ENCODE peak calls at places on chromosomes 13 and 19, in ten cellular contexts. One of them, this sample, is unnamed.

GRCh38 chr13:98941118-98941517 is 36.7 kb downstream of the DOCK9 start:
- DNase-seq in Panc1: no peak
- DNase-seq in GM23338: no peak
- DNase-seq in body of pancreas: no peak
- DNase-seq in colonic mucosa: no peak
- DNase-seq in breast epithelium: no peak
- DNase-seq in tibial nerve: no peak
- DNase-seq in CD8-positive, alpha-beta T cell: no peak
- DNase-seq in ovary: no peak
- DNase-seq in tibial artery: no peak
- DNase-seq in this sample: no peak

GRCh38 chr19:48867119-48867921 is 1.1 kb downstream of the PLEKHA4 start:
- DNase-seq in Panc1: no peak
- DNase-seq in GM23338: no peak
- DNase-seq in body of pancreas: no peak
- DNase-seq in colonic mucosa: no peak
- DNase-seq in breast epithelium: no peak
- DNase-seq in tibial nerve: no peak
- DNase-seq in CD8-positive, alpha-beta T cell: no peak
- DNase-seq in ovary: no peak
- DNase-seq in tibial artery: no peak
- DNase-seq in this sample: no peak

GRCh38 chr13:25489238-25489637 is 117.5 kb downstream of the ATP8A2 start:
- DNase-seq in Panc1: no peak
- DNase-seq in GM23338: peak
- DNase-seq in body of pancreas: no peak
- DNase-seq in colonic mucosa: no peak
- DNase-seq in breast epithelium: no peak
- DNase-seq in tibial nerve: no peak
- DNase-seq in CD8-positive, alpha-beta T cell: no peak
- DNase-seq in ovary: no peak
- DNase-seq in tibial artery: no peak
- DNase-seq in this sample: no peak

GRCh38 chr19:35596366-35596999 is 10.5 kb downstream of the PMIS2 start:
- DNase-seq in Panc1: no peak
- DNase-seq in GM23338: peak
- DNase-seq in body of pancreas: no peak
- DNase-seq in colonic mucosa: no peak
- DNase-seq in breast epithelium: no peak
- DNase-seq in tibial nerve: no peak
- DNase-seq in CD8-positive, alpha-beta T cell: no peak
- DNase-seq in ovary: no peak
- DNase-seq in tibial artery: no peak
- DNase-seq in this sample: no peak

GRCh38 chr13:29791508-29791907 is 58.9 kb downstream of the UBL3 start:
- DNase-seq in Panc1: no peak
- DNase-seq in GM23338: no peak
- DNase-seq in body of pancreas: no peak
- DNase-seq in colonic mucosa: no peak
- DNase-seq in breast epithelium: no peak
- DNase-seq in tibial nerve: no peak
- DNase-seq in CD8-positive, alpha-beta T cell: no peak
- DNase-seq in ovary: no peak
- DNase-seq in tibial artery: no peak
- DNase-seq in this sample: no peak

GRCh38 chr13:58852076-58852475 is 1220.5 kb downstream of the PCDH17 start:
- DNase-seq in Panc1: no peak
- DNase-seq in GM23338: no peak
- DNase-seq in body of pancreas: no peak
- DNase-seq in colonic mucosa: no peak
- DNase-seq in breast epithelium: no peak
- DNase-seq in tibial nerve: no peak
- DNase-seq in CD8-positive, alpha-beta T cell: no peak
- DNase-seq in ovary: no peak
- DNase-seq in tibial artery: no peak
- DNase-seq in this sample: no peak

GRCh38 chr13:98879965-98880364 is 97.9 kb downstream of the DOCK9 start:
- DNase-seq in Panc1: no peak
- DNase-seq in GM23338: no peak
- DNase-seq in body of pancreas: no peak
- DNase-seq in colonic mucosa: no peak
- DNase-seq in breast epithelium: no peak
- DNase-seq in tibial nerve: no peak
- DNase-seq in CD8-positive, alpha-beta T cell: no peak
- DNase-seq in ovary: no peak
- DNase-seq in tibial artery: no peak
- DNase-seq in this sample: no peak

GRCh38 chr19:18312021-18312534 is 10.8 kb downstream of the LSM4 start:
- DNase-seq in Panc1: no peak
- DNase-seq in GM23338: no peak
- DNase-seq in body of pancreas: no peak
- DNase-seq in colonic mucosa: no peak
- DNase-seq in breast epithelium: no peak
- DNase-seq in tibial nerve: no peak
- DNase-seq in CD8-positive, alpha-beta T cell: no peak
- DNase-seq in ovary: no peak
- DNase-seq in tibial artery: no peak
- DNase-seq in this sample: no peak

GRCh38 chr13:33299626-33300025 is 14.1 kb upstream of the STARD13 start:
- DNase-seq in Panc1: no peak
- DNase-seq in GM23338: no peak
- DNase-seq in body of pancreas: no peak
- DNase-seq in colonic mucosa: no peak
- DNase-seq in breast epithelium: no peak
- DNase-seq in tibial nerve: no peak
- DNase-seq in CD8-positive, alpha-beta T cell: no peak
- DNase-seq in ovary: no peak
- DNase-seq in tibial artery: no peak
- DNase-seq in this sample: no peak

GRCh38 chr19:24033962-24034342 is 53.0 kb upstream of the ZNF254 start:
- DNase-seq in Panc1: no peak
- DNase-seq in GM23338: peak
- DNase-seq in body of pancreas: peak
- DNase-seq in colonic mucosa: peak
- DNase-seq in breast epithelium: peak
- DNase-seq in tibial nerve: no peak
- DNase-seq in CD8-positive, alpha-beta T cell: peak
- DNase-seq in ovary: peak
- DNase-seq in tibial artery: peak
- DNase-seq in this sample: peak

GRCh38 chr19:8569066-8569761 is 8.0 kb downstream of the MYO1F start:
- DNase-seq in Panc1: no peak
- DNase-seq in GM23338: no peak
- DNase-seq in body of pancreas: no peak
- DNase-seq in colonic mucosa: peak
- DNase-seq in breast epithelium: no peak
- DNase-seq in tibial nerve: no peak
- DNase-seq in CD8-positive, alpha-beta T cell: peak
- DNase-seq in ovary: no peak
- DNase-seq in tibial artery: peak
- DNase-seq in this sample: no peak

GRCh38 chr19:29370276-29370675 is 155.5 kb upstream of the VSTM2B start:
- DNase-seq in Panc1: no peak
- DNase-seq in GM23338: no peak
- DNase-seq in body of pancreas: no peak
- DNase-seq in colonic mucosa: no peak
- DNase-seq in breast epithelium: no peak
- DNase-seq in tibial nerve: no peak
- DNase-seq in CD8-positive, alpha-beta T cell: no peak
- DNase-seq in ovary: no peak
- DNase-seq in tibial artery: no peak
- DNase-seq in this sample: no peak

GRCh38 chr13:83088858-83089257 is 793.4 kb downstream of the SLITRK1 start:
- DNase-seq in Panc1: no peak
- DNase-seq in GM23338: no peak
- DNase-seq in body of pancreas: no peak
- DNase-seq in colonic mucosa: no peak
- DNase-seq in breast epithelium: no peak
- DNase-seq in tibial nerve: no peak
- DNase-seq in CD8-positive, alpha-beta T cell: no peak
- DNase-seq in ovary: no peak
- DNase-seq in tibial artery: no peak
- DNase-seq in this sample: no peak

GRCh38 chr13:52869050-52869449 is 20.6 kb upstream of the PCDH8 start:
- DNase-seq in Panc1: no peak
- DNase-seq in GM23338: no peak
- DNase-seq in body of pancreas: no peak
- DNase-seq in colonic mucosa: no peak
- DNase-seq in breast epithelium: no peak
- DNase-seq in tibial nerve: no peak
- DNase-seq in CD8-positive, alpha-beta T cell: no peak
- DNase-seq in ovary: no peak
- DNase-seq in tibial artery: no peak
- DNase-seq in this sample: no peak

GRCh38 chr13:52862358-52863206 is 14.1 kb upstream of the PCDH8 start:
- DNase-seq in Panc1: peak
- DNase-seq in GM23338: peak
- DNase-seq in body of pancreas: peak
- DNase-seq in colonic mucosa: peak
- DNase-seq in breast epithelium: no peak
- DNase-seq in tibial nerve: no peak
- DNase-seq in CD8-positive, alpha-beta T cell: no peak
- DNase-seq in ovary: no peak
- DNase-seq in tibial artery: no peak
- DNase-seq in this sample: no peak

DNA sequence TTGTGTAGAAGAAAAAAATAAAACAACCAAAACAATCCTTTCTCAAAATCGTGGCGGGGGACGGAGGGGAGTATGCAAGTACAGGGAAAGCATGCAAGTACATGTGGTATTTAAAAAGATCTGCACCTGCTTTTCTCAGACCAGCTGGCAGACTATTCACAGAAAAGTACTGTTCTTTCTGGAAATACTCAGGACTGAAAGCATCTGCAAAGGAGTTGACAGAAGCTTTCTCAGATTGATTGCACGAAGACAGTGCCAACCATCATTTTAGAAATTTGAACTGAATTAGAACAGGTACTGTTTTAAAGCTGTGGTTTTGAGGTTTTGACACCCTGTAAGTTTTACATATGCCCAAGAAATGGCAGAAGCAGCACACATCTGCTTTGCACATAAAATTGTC is 19.8 kb upstream of the PCDH8 start:
- DNase-seq in Panc1: no peak
- DNase-seq in GM23338: no peak
- DNase-seq in body of pancreas: no peak
- DNase-seq in colonic mucosa: no peak
- DNase-seq in breast epithelium: no peak
- DNase-seq in tibial nerve: no peak
- DNase-seq in CD8-positive, alpha-beta T cell: no peak
- DNase-seq in ovary: no peak
- DNase-seq in tibial artery: no peak
- DNase-seq in this sample: no peak
- H3K4me3 ChIP-seq in Panc1: no peak
- H3K4me3 ChIP-seq in GM23338: no peak
- H3K4me3 ChIP-seq in body of pancreas: no peak
- H3K4me3 ChIP-seq in colonic mucosa: no peak
- H3K4me3 ChIP-seq in breast epithelium: no peak
- H3K4me3 ChIP-seq in tibial nerve: no peak
- H3K4me3 ChIP-seq in CD8-positive, alpha-beta T cell: no peak
- H3K4me3 ChIP-seq in ovary: no peak
- H3K4me3 ChIP-seq in tibial artery: no peak
- H3K4me3 ChIP-seq in this sample: no peak

GRCh38 chr19:1760020-1760419 is 6.7 kb downstream of the ONECUT3 start:
- DNase-seq in Panc1: no peak
- DNase-seq in GM23338: no peak
- DNase-seq in body of pancreas: no peak
- DNase-seq in colonic mucosa: no peak
- DNase-seq in breast epithelium: no peak
- DNase-seq in tibial nerve: no peak
- DNase-seq in CD8-positive, alpha-beta T cell: no peak
- DNase-seq in ovary: no peak
- DNase-seq in tibial artery: no peak
- DNase-seq in this sample: no peak
- TF ChIP-seq CTCF in Panc1: no peak
- TF ChIP-seq CTCF in GM23338: no peak
- TF ChIP-seq CTCF in body of pancreas: no peak
- TF ChIP-seq CTCF in colonic mucosa: no peak
- TF ChIP-seq CTCF in breast epithelium: no peak
- TF ChIP-seq CTCF in tibial nerve: no peak
- TF ChIP-seq CTCF in CD8-positive, alpha-beta T cell: no peak
- TF ChIP-seq CTCF in ovary: no peak
- TF ChIP-seq CTCF in tibial artery: no peak
- TF ChIP-seq CTCF in this sample: no peak

DNA sequence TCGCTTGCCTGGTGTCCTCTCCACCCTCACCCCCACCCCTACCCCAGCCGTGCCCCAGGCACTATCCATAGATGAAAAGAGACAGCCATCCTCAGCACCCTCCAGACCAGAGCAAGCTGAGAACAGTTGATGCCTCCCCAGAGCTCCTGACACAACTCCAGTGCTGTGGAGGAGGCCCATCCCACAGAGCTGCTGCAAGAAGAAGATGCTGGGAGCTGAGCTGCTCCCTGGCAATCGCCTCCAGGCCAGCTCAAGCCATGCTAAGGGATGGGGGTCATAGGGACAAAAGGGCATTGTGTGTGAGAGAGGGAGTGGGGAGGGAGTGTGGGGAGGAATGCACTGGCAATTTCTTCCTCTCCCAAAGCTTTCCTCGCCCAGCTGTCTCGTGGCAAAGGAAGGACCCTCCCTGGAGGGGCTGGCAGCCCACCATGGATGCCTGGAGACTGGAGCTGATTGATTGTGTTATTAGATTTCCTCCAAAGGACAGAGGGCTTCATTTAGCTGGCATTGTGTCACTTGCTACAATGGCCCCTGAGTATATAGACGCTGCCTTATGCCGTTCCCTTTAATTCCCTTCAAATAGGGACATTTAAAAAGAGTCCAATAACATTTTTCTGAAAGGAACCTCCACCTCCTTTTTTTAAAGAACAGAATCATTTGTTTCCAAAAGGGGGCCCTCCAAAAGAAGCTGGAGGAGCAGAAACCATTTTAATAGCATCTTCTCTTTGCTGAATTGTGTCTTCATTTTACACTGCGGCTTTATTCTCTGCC is 476.4 kb downstream of the FOXO1 start:
- DNase-seq in Panc1: no peak
- DNase-seq in GM23338: no peak
- DNase-seq in body of pancreas: no peak
- DNase-seq in colonic mucosa: no peak
- DNase-seq in breast epithelium: no peak
- DNase-seq in tibial nerve: no peak
- DNase-seq in CD8-positive, alpha-beta T cell: no peak
- DNase-seq in ovary: peak
- DNase-seq in tibial artery: no peak
- DNase-seq in this sample: peak
- H3K27ac ChIP-seq in Panc1: no peak
- H3K27ac ChIP-seq in GM23338: no peak
- H3K27ac ChIP-seq in body of pancreas: peak
- H3K27ac ChIP-seq in colonic mucosa: peak
- H3K27ac ChIP-seq in breast epithelium: peak
- H3K27ac ChIP-seq in tibial nerve: peak
- H3K27ac ChIP-seq in CD8-positive, alpha-beta T cell: peak
- H3K27ac ChIP-seq in ovary: peak
- H3K27ac ChIP-seq in tibial artery: peak
- H3K27ac ChIP-seq in this sample: peak

DNA sequence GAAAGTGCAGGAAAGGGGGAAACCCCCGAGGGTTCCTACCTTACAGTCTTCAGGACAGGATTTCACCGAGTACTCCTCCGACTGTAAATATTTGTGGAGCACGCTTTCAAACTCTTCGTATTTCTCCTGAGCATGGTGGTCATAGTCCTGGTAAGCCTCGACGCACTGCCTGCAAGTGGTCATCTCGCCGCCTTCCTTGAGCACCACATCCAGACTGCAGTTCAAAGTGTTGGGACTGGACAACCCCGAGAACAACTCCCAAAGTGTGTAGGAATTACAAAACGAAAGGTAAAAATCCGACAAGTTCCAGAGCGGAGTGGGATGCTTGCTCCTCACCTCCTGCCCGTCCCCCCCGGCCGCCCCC is 349.7 kb downstream of the LIG4 start:
- DNase-seq in Panc1: no peak
- DNase-seq in GM23338: no peak
- DNase-seq in body of pancreas: no peak
- DNase-seq in colonic mucosa: no peak
- DNase-seq in breast epithelium: no peak
- DNase-seq in tibial nerve: no peak
- DNase-seq in CD8-positive, alpha-beta T cell: no peak
- DNase-seq in ovary: no peak
- DNase-seq in tibial artery: no peak
- DNase-seq in this sample: no peak
- H3K4me3 ChIP-seq in Panc1: peak
- H3K4me3 ChIP-seq in GM23338: peak
- H3K4me3 ChIP-seq in body of pancreas: no peak
- H3K4me3 ChIP-seq in colonic mucosa: no peak
- H3K4me3 ChIP-seq in breast epithelium: peak
- H3K4me3 ChIP-seq in tibial nerve: peak
- H3K4me3 ChIP-seq in CD8-positive, alpha-beta T cell: no peak
- H3K4me3 ChIP-seq in ovary: no peak
- H3K4me3 ChIP-seq in tibial artery: peak
- H3K4me3 ChIP-seq in this sample: peak